ENCODE peak calls at places on chromosomes 7 and 10, in eight cellular contexts. O is stimulated activated CD4-positive, alpha-beta T cell treated with anti-CD3 and anti-CD28 coated beads, Interleukin-15, amount 100 ng/mL, for 1 hour; B is GM03348; D is occipital lobe; M is GM20000; I is stomach; P is Right ventricle myocardium superior; Q is spleen. C is an unnamed sample.

GRCh38 chr7:24469118-24469517 is 104.1 kb upstream of the PALS2 start:
- DNase-seq in M (no peak), O (no peak), Q (no peak), D (no peak), I (no peak), B (no peak), P (no peak), C (no peak)

GRCh38 chr10:72924351-72924750 is 30.3 kb downstream of the PLA2G12B start:
- DNase-seq in D (no peak), P (no peak), O (no peak), Q (no peak), I (no peak), B (no peak), M (no peak), C (no peak)

GRCh38 chr7:99459087-99459486 is 6.9 kb downstream of the ATP5MF start:
- DNase-seq in I (no peak), P (no peak), O (no peak), M (no peak), D (no peak), B (no peak), Q (no peak), C (no peak)

GRCh38 chr7:93948106-93948505 is 26.6 kb downstream of the GNG11 start:
- DNase-seq in P (no peak), B (peak), Q (no peak), O (no peak), I (no peak), D (no peak), M (no peak), C (no peak)

GRCh38 chr7:16564909-16565426 is 38.3 kb downstream of the LRRC72 start:
- DNase-seq in M (peak), Q (no peak), D (no peak), P (no peak), I (no peak), B (peak), O (no peak), C (no peak)

GRCh38 chr7:1112625-1113547 is 25.0 kb downstream of the GPER1 start:
- DNase-seq in I (no peak), P (peak), M (no peak), O (no peak), Q (peak), D (no peak), B (no peak), C (peak)

GRCh38 chr10:70890917-70891431 is 2.6 kb upstream of the PCBD1 start:
- DNase-seq in Q (no peak), I (peak), M (no peak), D (peak), O (no peak), P (peak), B (no peak), C (no peak)

GRCh38 chr7:35025391-35025870 is 11.9 kb downstream of the DPY19L1 start:
- DNase-seq in O (no peak), P (no peak), B (no peak), Q (no peak), M (no peak), D (no peak), I (no peak), C (no peak)

GRCh38 chr7:133024604-133025003 is 57.3 kb downstream of the CHCHD3 start:
- DNase-seq in P (no peak), M (no peak), Q (no peak), I (no peak), O (no peak), B (no peak), D (no peak), C (no peak)

GRCh38 chr10:85645097-85645496 is 721.5 kb downstream of the GRID1 start:
- DNase-seq in I (no peak), D (no peak), P (no peak), Q (no peak), B (no peak), M (no peak), O (no peak), C (no peak)

GRCh38 chr10:15419279-15419874 is 48.3 kb upstream of the FAM171A1 start:
- DNase-seq in M (peak), I (no peak), B (peak), O (no peak), Q (no peak), D (no peak), P (no peak), C (no peak)

GRCh38 chr7:116122972-116123595 is 87.3 kb upstream of the TES start:
- DNase-seq in B (peak), D (no peak), M (peak), Q (no peak), P (no peak), I (no peak), O (no peak), C (no peak)

GRCh38 chr10:27413831-27414348 is 90.2 kb upstream of the RAB18 start:
- DNase-seq in P (no peak), Q (no peak), B (no peak), M (no peak), O (no peak), I (no peak), D (no peak), C (no peak)

GRCh38 chr7:128859232-128860157 is 3.2 kb upstream of the ATP6V1F start:
- DNase-seq in Q (no peak), B (no peak), D (no peak), O (no peak), P (peak), I (peak), M (no peak), C (no peak)

GRCh38 chr10:130844264-130844761 is 467.2 kb downstream of the TCERG1L start:
- DNase-seq in I (no peak), D (no peak), Q (no peak), B (no peak), O (no peak), M (no peak), P (no peak), C (no peak)

GRCh38 chr10:74728225-74728624 is 98.2 kb upstream of the KAT6B start:
- DNase-seq in B (no peak), D (no peak), P (no peak), M (no peak), O (no peak), I (no peak), Q (no peak), C (no peak)

GRCh38 chr7:98283127-98283886 is 1.8 kb downstream of the BRI3 start:
- DNase-seq in Q (peak), I (peak), D (no peak), P (peak), B (peak), M (no peak), O (no peak), C (peak)

GRCh38 chr7:154409703-154410311 is 357.6 kb downstream of the DPP6 start:
- DNase-seq in B (no peak), D (no peak), M (no peak), Q (no peak), I (no peak), P (no peak), O (no peak), C (no peak)

GRCh38 chr7:51028128-51028830 is 245.6 kb upstream of the GRB10 start:
- DNase-seq in I (no peak), M (no peak), P (no peak), B (no peak), Q (no peak), O (no peak), D (no peak), C (no peak)

GRCh38 chr10:44862006-44862751 is 49.0 kb upstream of the TMEM72 start:
- DNase-seq in B (no peak), D (no peak), M (no peak), O (no peak), Q (no peak), I (no peak), P (no peak), C (no peak)

GRCh38 chr7:6650521-6651011 is 13.4 kb downstream of the ZNF316 start:
- DNase-seq in M (no peak), D (no peak), P (peak), I (no peak), O (no peak), Q (peak), B (no peak), C (peak)

GRCh38 chr10:80506189-80506575 is 31.5 kb upstream of the SH2D4B start:
- DNase-seq in Q (no peak), O (no peak), D (no peak), B (no peak), I (no peak), P (no peak), M (no peak), C (no peak)

GRCh38 chr10:99364125-99364524 is 35.0 kb downstream of the CNNM1 start:
- DNase-seq in B (peak), I (no peak), P (no peak), O (no peak), D (no peak), Q (no peak), M (no peak), C (no peak)

GRCh38 chr7:107723255-107723654 is 20.7 kb upstream of the CBLL1 start:
- DNase-seq in O (no peak), I (no peak), Q (no peak), M (no peak), P (no peak), B (no peak), D (no peak), C (no peak)

C was measured in aorta.